ENCODE peak calls at places on chromosomes 3 and 15, in seven cellular contexts. I is HFFc6, U is hypothalamus, F is GM20000, H is AG20443, C is RPMI7951, A is COR-L47. N is an unnamed sample.

GRCh38 chr15:78671626-78672211 is 30.7 kb upstream of the CHRNB4 start:
- DNase-seq in I (no peak), U (no peak), F (no peak), H (no peak), C (no peak), A (peak; percentile 80), N (no peak)

GRCh38 chr3:58073315-58074125 is 65.3 kb downstream of the FLNB start:
- DNase-seq in I (no peak), U (no peak), F (no peak), H (peak; percentile 72), C (no peak), A (no peak), N (no peak)

GRCh38 chr3:67030785-67031740 is 33.0 kb downstream of the KBTBD8 start:
- DNase-seq in I (no peak), U (no peak), F (no peak), H (no peak), C (no peak), A (no peak), N (no peak)

GRCh38 chr3:86990734-86991481 is at the start of gene VGLL3:
- DNase-seq in I (peak; percentile 84), U (no peak), F (peak; percentile 31), H (peak; percentile 88), C (peak; percentile 90), A (peak; percentile 22), N (peak; percentile 54)

GRCh38 chr3:183378008-183378407 is 50.4 kb downstream of the MCF2L2 start:
- DNase-seq in I (no peak), U (no peak), F (no peak), H (no peak), C (no peak), A (peak; percentile 97), N (no peak)

GRCh38 chr3:127970966-127971592 is 56.0 kb downstream of the KBTBD12 start:
- DNase-seq in I (peak; percentile 39), U (no peak), F (peak; percentile 59), H (peak; percentile 70), C (peak; percentile 65), A (peak; percentile 68), N (peak; percentile 71)

GRCh38 chr3:53162672-53163458 is 1.9 kb downstream of the PRKCD start:
- DNase-seq in I (no peak), U (no peak), F (peak; percentile 63), H (no peak), C (peak; percentile 35), A (no peak), N (no peak)

GRCh38 chr3:38361496-38361895 is 14.9 kb downstream of the XYLB start:
- DNase-seq in I (no peak), U (no peak), F (no peak), H (no peak), C (no peak), A (no peak), N (no peak)

GRCh38 chr3:29318251-29318650 is 37.4 kb downstream of the RBMS3 start:
- DNase-seq in I (no peak), U (no peak), F (no peak), H (no peak), C (no peak), A (no peak), N (no peak)

GRCh38 chr3:133237380-133237779 is 162.5 kb upstream of the BFSP2 start:
- DNase-seq in I (no peak), U (no peak), F (no peak), H (no peak), C (no peak), A (no peak), N (no peak)

GRCh38 chr3:9111349-9112265 is 137.8 kb downstream of the SRGAP3 start:
- DNase-seq in I (peak; percentile 7), U (no peak), F (no peak), H (peak; percentile 89), C (peak; percentile 9), A (no peak), N (no peak)

GRCh38 chr3:31695280-31696008 is 162.7 kb downstream of the STT3B start:
- DNase-seq in I (no peak), U (no peak), F (peak; percentile 45), H (no peak), C (peak; percentile 8), A (no peak), N (no peak)

GRCh38 chr3:179546814-179547241 is 15.9 kb upstream of the ACTL6A start:
- DNase-seq in I (no peak), U (no peak), F (no peak), H (no peak), C (no peak), A (no peak), N (no peak)

GRCh38 chr15:95169701-95170459 is 938.5 kb downstream of the MCTP2 start:
- DNase-seq in I (peak; percentile 73), U (no peak), F (no peak), H (peak; percentile 55), C (peak; percentile 65), A (no peak), N (no peak)

GRCh38 chr15:80367094-80367493 is 37.1 kb upstream of the ARNT2 start:
- DNase-seq in I (no peak), U (no peak), F (no peak), H (no peak), C (peak; percentile 36), A (no peak), N (peak; percentile 41)

GRCh38 chr3:14278799-14279705 is 100.4 kb downstream of the LSM3 start:
- DNase-seq in I (no peak), U (no peak), F (no peak), H (peak; percentile 8), C (peak; percentile 52), A (no peak), N (peak; percentile 22)

GRCh38 chr3:148950806-148951205 is 40.5 kb upstream of the GYG1 start:
- DNase-seq in I (no peak), U (no peak), F (no peak), H (no peak), C (peak; percentile 16), A (no peak), N (no peak)

GRCh38 chr3:141305436-141305835 is 62.9 kb upstream of the ZBTB38 start:
- DNase-seq in I (peak; percentile 71), U (no peak), F (no peak), H (peak; percentile 35), C (peak; percentile 62), A (peak; percentile 57), N (peak; percentile 70)

GRCh38 chr15:74328331-74329056 is 39.0 kb downstream of the CYP11A1 start:
- DNase-seq in I (no peak), U (no peak), F (no peak), H (no peak), C (no peak), A (peak; percentile 91), N (no peak)

GRCh38 chr3:166484470-166484869 is 647.2 kb upstream of the BCHE start:
- DNase-seq in I (no peak), U (no peak), F (no peak), H (no peak), C (no peak), A (peak; percentile 42), N (no peak)

GRCh38 chr3:43445820-43446219 is 159.5 kb downstream of the SNRK start:
- DNase-seq in I (no peak), U (no peak), F (no peak), H (no peak), C (no peak), A (no peak), N (no peak)

GRCh38 chr15:92907880-92908279 is 7.8 kb downstream of the CHD2 start:
- DNase-seq in I (peak; percentile 86), U (no peak), F (no peak), H (peak; percentile 67), C (peak; percentile 89), A (no peak), N (peak; percentile 94)

GRCh38 chr15:38247336-38247735 is 5.3 kb upstream of the SPRED1 start:
- DNase-seq in I (no peak), U (no peak), F (no peak), H (no peak), C (peak; percentile 40), A (no peak), N (peak; percentile 43)

GRCh38 chr3:159619341-159619885 is 369.2 kb upstream of the IL12A start:
- DNase-seq in I (peak; percentile 78), U (no peak), F (no peak), H (peak; percentile 56), C (peak; percentile 21), A (peak; percentile 78), N (no peak)

GRCh38 chr3:127716334-127716733 is 43.6 kb downstream of the ABTB1 start:
- DNase-seq in I (no peak), U (no peak), F (no peak), H (no peak), C (no peak), A (no peak), N (no peak)

GRCh38 chr3:195073866-195074860 is 196.8 kb downstream of the XXYLT1 start:
- DNase-seq in I (no peak), U (no peak), F (no peak), H (no peak), C (no peak), A (no peak), N (no peak)

GRCh38 chr3:183551930-183552329 is 3.6 kb downstream of the KLHL6 start:
- DNase-seq in I (no peak), U (no peak), F (no peak), H (no peak), C (no peak), A (no peak), N (no peak)

GRCh38 chr15:27514526-27514925 is 543.5 kb downstream of the GABRG3 start:
- DNase-seq in I (no peak), U (no peak), F (no peak), H (no peak), C (peak; percentile 1), A (no peak), N (peak; percentile 53)

GRCh38 chr3:94069242-94069813 is 6.5 kb downstream of the NSUN3 start:
- DNase-seq in I (peak; percentile 23), U (no peak), F (peak; percentile 8), H (peak; percentile 18), C (peak; percentile 19), A (peak; percentile 28), N (peak; percentile 15)

GRCh38 chr15:40941528-40942336 is 11.5 kb upstream of the CHAC1 start:
- DNase-seq in I (peak; percentile 69), U (peak; percentile 15), F (peak; percentile 96), H (peak; percentile 96), C (peak; percentile 88), A (peak; percentile 75), N (peak; percentile 69)

GRCh38 chr15:87704276-87704675 is 552.3 kb downstream of the NTRK3 start:
- DNase-seq in I (no peak), U (no peak), F (no peak), H (no peak), C (no peak), A (no peak), N (no peak)

GRCh38 chr15:75573001-75573400 is 6.1 kb downstream of the PTPN9 start:
- DNase-seq in I (no peak), U (no peak), F (no peak), H (peak; percentile 62), C (no peak), A (no peak), N (no peak)

GRCh38 chr15:35168464-35168863 is 83.4 kb upstream of the NANOGP8 start:
- DNase-seq in I (peak; percentile 65), U (no peak), F (no peak), H (peak; percentile 28), C (peak; percentile 61), A (no peak), N (peak; percentile 76)

GRCh38 chr3:178551916-178552321 is 15.7 kb downstream of the KCNMB2 start:
- DNase-seq in I (no peak), U (no peak), F (no peak), H (peak; percentile 42), C (peak; percentile 83), A (no peak), N (peak; percentile 59)

GRCh38 chr15:83206971-83207621 is 527 bp downstream of the HDGFL3 start:
- DNase-seq in I (no peak), U (no peak), F (peak; percentile 73), H (peak; percentile 78), C (peak; percentile 39), A (peak; percentile 39), N (peak; percentile 32)

GRCh38 chr3:179837374-179837773 is 184.5 kb downstream of the USP13 start:
- DNase-seq in I (peak; percentile 3), U (no peak), F (no peak), H (no peak), C (no peak), A (no peak), N (no peak)

GRCh38 chr15:74041777-74042435 is 40.4 kb downstream of the GOLGA6A start:
- DNase-seq in I (no peak), U (no peak), F (no peak), H (no peak), C (peak; percentile 34), A (no peak), N (no peak)

GRCh38 chr3:70989174-70989573 is 594.4 kb downstream of the FOXP1 start:
- DNase-seq in I (peak; percentile 49), U (no peak), F (no peak), H (peak; percentile 35), C (peak; percentile 70), A (no peak), N (peak; percentile 56)

N was measured in HT1080.